ENCODE peak calls at places on chromosomes 13 and 19, in eight cellular contexts. S, N, Y, R, H, B, L and U are unnamed samples.

GRCh38 chr13:45119469-45119989 is 781 bp upstream of the GTF2F2 start:
- DNase-seq in N (no peak), R (no peak), Y (peak), B (peak), S (peak), L (peak), H (peak), U (no peak)

GRCh38 chr13:90493667-90494066 is 853.8 kb upstream of the MIR17HG start:
- DNase-seq in S (no peak), N (no peak), B (no peak), H (no peak), R (no peak), Y (no peak), L (no peak), U (no peak)

GRCh38 chr13:88919970-88920628 is 1248.9 kb downstream of the SLITRK5 start:
- DNase-seq in N (no peak), R (no peak), H (peak), L (no peak), S (no peak), Y (no peak), B (no peak), U (no peak)

GRCh38 chr19:55485439-55486011 is 537 bp downstream of the NAT14 start:
- DNase-seq in L (no peak), H (no peak), B (no peak), S (peak), Y (no peak), R (no peak), N (no peak), U (no peak)

GRCh38 chr19:2059422-2060201 is 8.6 kb upstream of the MKNK2 start:
- DNase-seq in R (peak), N (peak), H (no peak), Y (no peak), B (peak), L (peak), S (peak), U (no peak)

GRCh38 chr19:33368074-33368864 is 5.2 kb upstream of the CEBPG start:
- DNase-seq in H (no peak), R (no peak), B (no peak), Y (no peak), L (no peak), N (no peak), S (no peak), U (no peak)

GRCh38 chr13:100195568-100195967 is 106.7 kb downstream of the PCCA start:
- DNase-seq in R (no peak), N (no peak), L (no peak), B (no peak), Y (no peak), S (no peak), H (no peak), U (no peak)

GRCh38 chr19:36182612-36183454 is 30.6 kb upstream of the COX7A1 start:
- DNase-seq in R (no peak), L (no peak), S (no peak), Y (no peak), N (peak), H (no peak), B (no peak), U (no peak)

GRCh38 chr13:34161829-34162544 is 344.0 kb downstream of the RFC3 start:
- DNase-seq in H (no peak), R (peak), Y (no peak), S (no peak), B (peak), N (no peak), L (no peak), U (no peak)

GRCh38 chr19:11256189-11256588 is 6.1 kb downstream of the DOCK6 start:
- DNase-seq in N (no peak), B (no peak), S (peak), H (no peak), Y (no peak), L (no peak), R (no peak), U (no peak)

GRCh38 chr19:49800771-49801170 is 12.3 kb downstream of the FUZ start:
- DNase-seq in N (no peak), B (no peak), L (no peak), Y (no peak), S (peak), H (no peak), R (no peak), U (no peak)

GRCh38 chr19:49803529-49803856 is 9.6 kb downstream of the FUZ start:
- DNase-seq in Y (no peak), L (no peak), N (no peak), R (no peak), H (no peak), S (peak), B (no peak), U (no peak)

GRCh38 chr19:49802836-49803528 is 10.1 kb downstream of the FUZ start:
- DNase-seq in B (no peak), Y (no peak), S (peak), H (no peak), R (no peak), N (no peak), L (no peak), U (no peak)

GRCh38 chr19:49801401-49801888 is 11.6 kb downstream of the FUZ start:
- DNase-seq in B (no peak), R (no peak), L (no peak), Y (no peak), S (peak), H (no peak), N (no peak), U (no peak)

GRCh38 chr19:49801966-49802661 is 11.0 kb downstream of the FUZ start:
- DNase-seq in B (peak), N (no peak), R (no peak), H (no peak), Y (no peak), S (peak), L (peak), U (peak)
- TF ChIP-seq CTCF in B (peak), N (no peak), R (no peak), H (no peak), Y (no peak), S (peak), L (no peak), U (no peak)

DNA sequence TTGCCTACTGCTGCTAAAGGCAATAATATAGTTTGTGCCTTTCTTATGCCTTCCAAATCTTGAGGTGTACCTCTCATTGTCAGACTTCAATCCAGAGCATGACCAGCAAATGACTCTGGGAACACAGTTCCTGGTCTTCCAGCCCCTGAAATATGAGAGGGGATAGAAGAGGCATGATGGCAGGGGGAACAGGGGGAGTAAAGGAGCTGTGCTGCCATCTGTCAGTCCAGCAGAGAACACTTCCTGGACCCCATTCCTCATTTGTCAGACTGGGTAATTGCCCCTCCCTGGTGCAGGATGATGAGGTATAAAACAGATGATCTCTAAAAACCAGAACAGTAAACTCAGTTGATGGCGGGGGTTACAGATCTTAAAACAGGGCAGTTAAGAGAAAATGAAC is 618.7 kb downstream of the DIAPH3 start:
- DNase-seq in L (no peak), S (no peak), H (no peak), N (no peak), B (no peak), R (no peak), Y (no peak), U (no peak)
- TF ChIP-seq CTCF in L (no peak), S (no peak), H (no peak), N (no peak), B (no peak), R (no peak), Y (no peak), U (no peak)

GRCh38 chr13:65656740-65657329 is 1573.3 kb downstream of the PCDH9 start:
- DNase-seq in N (no peak), S (no peak), H (no peak), R (no peak), L (no peak), B (peak), Y (no peak), U (no peak)
- TF ChIP-seq CTCF in N (peak), S (no peak), H (no peak), R (peak), L (peak), B (peak), Y (no peak), U (peak)

DNA sequence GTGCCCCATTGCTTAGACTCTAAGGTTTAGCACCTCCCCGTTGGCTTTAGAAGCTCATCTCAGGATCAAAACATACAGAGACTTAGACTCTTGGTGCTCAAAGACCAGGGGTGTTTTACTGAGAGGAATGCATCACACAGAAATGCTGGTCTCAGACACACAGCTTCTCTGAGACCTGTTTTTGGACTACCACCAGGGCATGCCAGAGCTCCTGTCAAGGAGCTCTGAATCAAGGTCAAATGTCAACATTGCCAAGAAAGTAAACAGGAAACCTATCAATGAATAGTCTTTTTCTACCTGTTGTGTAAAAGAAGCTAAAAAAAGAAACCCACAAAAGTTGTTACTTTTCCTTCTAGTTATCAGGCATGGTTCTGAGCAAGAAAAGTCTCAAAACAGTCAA is 149.2 kb downstream of the COL4A1 start:
- DNase-seq in H (no peak), N (no peak), S (no peak), L (no peak), R (no peak), Y (no peak), B (no peak), U (no peak)
- TF ChIP-seq CTCF in H (no peak), N (no peak), S (no peak), L (no peak), R (no peak), Y (no peak), B (no peak), U (no peak)